ENCODE peak calls at places on chromosome 1, in seven cellular contexts. D, O, P, E, X, V and M are unnamed samples.

GRCh38 chr1:5970623-5971273 is 21.5 kb downstream of the NPHP4 start:
- ATAC-seq in P (no peak), D (no peak), V (no peak), E (no peak), O (no peak), X (no peak), M (no peak)

GRCh38 chr1:236303675-236304074 is 21.9 kb upstream of the ERO1B start:
- ATAC-seq in D (no peak), V (peak), E (no peak), O (no peak), X (peak), P (peak), M (no peak)

GRCh38 chr1:169892819-169893644 is 664 bp downstream of the SCYL3 start:
- ATAC-seq in E (no peak), D (peak), O (peak), X (peak), V (no peak), P (peak), M (peak)

GRCh38 chr1:224852901-224853568 is 76.4 kb upstream of the DNAH14 start:
- ATAC-seq in D (no peak), P (peak), O (peak), E (peak), X (peak), V (no peak), M (no peak)

GRCh38 chr1:171788696-171789095 is 7.2 kb downstream of the METTL13 start:
- ATAC-seq in E (no peak), X (no peak), V (peak), P (no peak), D (no peak), O (peak), M (no peak)

GRCh38 chr1:155133799-155134281 is 1.8 kb upstream of the SLC50A1 start:
- ATAC-seq in O (no peak), P (no peak), E (no peak), D (peak), X (no peak), V (no peak), M (no peak)

GRCh38 chr1:29256395-29256794 is 20.1 kb downstream of the PTPRU start:
- ATAC-seq in X (no peak), O (no peak), D (peak), V (peak), P (peak), E (peak), M (no peak)

GRCh38 chr1:241592273-241592958 is 47.8 kb downstream of the CHML start:
- ATAC-seq in V (peak), P (peak), X (no peak), E (peak), D (no peak), O (no peak), M (no peak)

GRCh38 chr1:181531441-181531840 is 48.1 kb downstream of the CACNA1E start:
- ATAC-seq in D (no peak), X (no peak), P (no peak), E (no peak), V (no peak), O (no peak), M (no peak)

GRCh38 chr1:180636138-180636537 is 4.3 kb downstream of the XPR1 start:
- ATAC-seq in O (no peak), X (no peak), D (no peak), P (no peak), E (no peak), V (no peak), M (no peak)

GRCh38 chr1:221753828-221754188 is 11.9 kb upstream of the DUSP10 start:
- ATAC-seq in E (no peak), D (no peak), X (no peak), P (no peak), O (no peak), V (peak), M (no peak)

GRCh38 chr1:244352156-244352830 is 99.4 kb downstream of the ADSS2 start:
- ATAC-seq in V (peak), D (no peak), E (no peak), O (no peak), X (no peak), P (no peak), M (no peak)

GRCh38 chr1:89274431-89274857 is 1.8 kb upstream of the GBP5 start:
- ATAC-seq in D (no peak), E (no peak), X (no peak), O (peak), V (peak), P (no peak), M (peak)

GRCh38 chr1:179816196-179816960 is 61.2 kb downstream of the TOR1AIP2 start:
- ATAC-seq in E (no peak), V (no peak), D (no peak), O (no peak), P (no peak), X (no peak), M (no peak)

GRCh38 chr1:2267051-2267830 is 39.1 kb downstream of the SKI start:
- ATAC-seq in P (no peak), D (no peak), E (no peak), X (no peak), V (no peak), O (no peak), M (no peak)

GRCh38 chr1:114131526-114132220 is 22.0 kb downstream of the SYT6 start:
- ATAC-seq in E (no peak), P (no peak), D (no peak), X (no peak), O (no peak), V (no peak), M (no peak)

GRCh38 chr1:112673589-112674439 is 645 bp upstream of the MOV10 start:
- ATAC-seq in V (peak), X (peak), O (peak), E (peak), P (peak), D (peak), M (peak)

GRCh38 chr1:169726851-169727250 is 7.0 kb downstream of the SELE start:
- ATAC-seq in V (no peak), D (no peak), X (no peak), O (no peak), P (no peak), E (no peak), M (no peak)

GRCh38 chr1:230282157-230282556 is 144.0 kb downstream of the PGBD5 start:
- ATAC-seq in V (no peak), X (no peak), P (no peak), D (no peak), E (no peak), O (no peak), M (no peak)

GRCh38 chr1:229058716-229059115 is 212.2 kb upstream of the RAB4A start:
- ATAC-seq in V (no peak), D (no peak), O (peak), E (no peak), P (no peak), X (no peak), M (no peak)

GRCh38 chr1:172273668-172274396 is 146.7 kb upstream of the C1orf105 start:
- ATAC-seq in D (no peak), X (no peak), P (no peak), V (peak), E (no peak), O (no peak), M (peak)

GRCh38 chr1:85118751-85119150 is 70.5 kb upstream of the MCOLN3 start:
- ATAC-seq in E (no peak), X (no peak), V (no peak), D (no peak), P (no peak), O (no peak), M (no peak)

GRCh38 chr1:239792157-239792556 is 299.5 kb upstream of the FMN2 start:
- ATAC-seq in X (no peak), V (no peak), D (no peak), P (no peak), O (no peak), E (peak), M (no peak)

GRCh38 chr1:110464340-110464739 is 13.4 kb downstream of the PROK1 start:
- ATAC-seq in V (no peak), X (no peak), D (no peak), O (no peak), P (no peak), E (peak), M (no peak)

GRCh38 chr1:115408489-115409002 is 70.5 kb upstream of the NGF start:
- ATAC-seq in X (no peak), O (no peak), V (no peak), P (no peak), E (no peak), D (no peak), M (no peak)

GRCh38 chr1:78038071-78038470 is 7.7 kb upstream of the GIPC2 start:
- ATAC-seq in O (no peak), V (no peak), P (no peak), X (no peak), D (peak), E (peak), M (no peak)

GRCh38 chr1:210332233-210332632 is 3.5 kb downstream of the HHAT start:
- ATAC-seq in V (no peak), D (no peak), E (no peak), O (no peak), P (no peak), X (no peak), M (no peak)

GRCh38 chr1:19124273-19124672 is 85.8 kb downstream of the UBR4 start:
- ATAC-seq in D (no peak), E (no peak), O (no peak), V (no peak), X (no peak), P (no peak), M (no peak)

GRCh38 chr1:62362952-62363325 is 43.7 kb upstream of the KANK4 start:
- ATAC-seq in V (no peak), E (no peak), P (no peak), O (no peak), X (no peak), D (no peak), M (no peak)

GRCh38 chr1:18926315-18927081 is 24.1 kb upstream of the ALDH4A1 start:
- ATAC-seq in O (peak), E (peak), P (peak), V (peak), X (peak), D (no peak), M (peak)

GRCh38 chr1:208183977-208184901 is 59.9 kb downstream of the PLXNA2 start:
- ATAC-seq in P (peak), E (peak), V (no peak), X (peak), O (peak), D (no peak), M (peak)

GRCh38 chr1:212816567-212817278 is 25.0 kb downstream of the TATDN3 start:
- ATAC-seq in O (no peak), D (peak), V (no peak), X (peak), P (no peak), E (peak), M (no peak)

GRCh38 chr1:46194641-46195179 is 3.5 kb downstream of the POMGNT1 start:
- ATAC-seq in V (no peak), X (no peak), O (no peak), E (no peak), D (no peak), P (no peak), M (no peak)

GRCh38 chr1:27060879-27061278 is 48.2 kb upstream of the TENT5B start:
- ATAC-seq in D (no peak), O (no peak), X (no peak), P (no peak), V (no peak), E (no peak), M (no peak)

GRCh38 chr1:230067871-230068814 is 1.1 kb downstream of the GALNT2 start:
- ATAC-seq in E (peak), P (peak), V (peak), X (peak), D (peak), O (peak), M (no peak)

GRCh38 chr1:32754282-32755097 is 51.9 kb upstream of the SYNC start:
- ATAC-seq in E (no peak), V (peak), X (peak), O (peak), P (no peak), D (no peak), M (peak)

GRCh38 chr1:175232335-175232734 is 39.8 kb upstream of the KIAA0040 start:
- ATAC-seq in X (no peak), P (no peak), E (no peak), V (no peak), O (no peak), D (no peak), M (no peak)

GRCh38 chr1:7770620-7770938 is 517 bp upstream of the VAMP3 start:
- ATAC-seq in P (peak), V (peak), E (peak), O (peak), X (no peak), D (no peak), M (peak)

DNA sequence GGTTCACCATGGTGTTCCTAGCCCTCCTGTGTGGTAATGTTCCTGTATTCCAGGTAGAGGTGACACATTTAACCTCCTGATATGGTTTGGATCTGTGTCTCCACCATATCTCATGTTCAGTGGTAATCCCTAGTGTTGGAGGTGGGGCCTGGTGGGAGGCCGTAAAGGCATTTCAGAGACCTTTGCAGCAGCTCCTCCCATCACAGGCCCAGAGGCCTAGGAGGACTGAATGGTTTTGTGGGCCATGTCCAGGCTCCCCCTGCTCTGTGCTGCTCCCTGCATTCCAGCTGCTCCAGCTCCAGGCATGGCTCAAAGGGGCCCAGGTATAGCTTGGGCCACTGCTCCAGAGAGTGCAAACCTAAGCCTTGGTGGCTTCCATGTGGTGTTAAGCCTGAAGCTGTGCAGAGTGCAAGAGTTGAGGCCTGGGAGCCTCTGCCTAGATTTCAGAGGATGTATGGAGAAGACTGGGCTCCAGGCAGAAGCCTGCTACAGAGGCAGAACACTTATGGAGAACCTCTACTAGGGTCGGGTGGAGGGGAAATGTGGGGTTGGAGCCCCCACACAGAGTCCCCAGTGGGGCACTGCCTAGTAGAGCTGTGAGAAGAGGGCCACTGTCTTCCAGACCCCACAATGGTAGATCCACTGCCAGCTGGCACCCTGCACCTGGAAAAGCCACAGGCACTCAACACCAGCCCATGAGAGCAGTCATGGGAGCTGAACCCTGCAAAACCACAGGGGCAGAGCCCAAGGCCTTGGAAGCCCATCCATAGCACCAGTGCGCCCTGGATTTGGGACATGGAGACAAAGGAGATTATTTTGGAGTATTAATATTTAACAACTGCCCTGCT is 10.0 kb downstream of the SELENBP1 start:
- ATAC-seq in O (no peak), D (no peak), E (no peak), P (no peak), X (peak), V (no peak), M (no peak)
- TF ChIP-seq POLR2A in O (no peak), D (no peak), E (no peak), P (no peak), X (no peak), V (no peak), M (no peak)

DNA sequence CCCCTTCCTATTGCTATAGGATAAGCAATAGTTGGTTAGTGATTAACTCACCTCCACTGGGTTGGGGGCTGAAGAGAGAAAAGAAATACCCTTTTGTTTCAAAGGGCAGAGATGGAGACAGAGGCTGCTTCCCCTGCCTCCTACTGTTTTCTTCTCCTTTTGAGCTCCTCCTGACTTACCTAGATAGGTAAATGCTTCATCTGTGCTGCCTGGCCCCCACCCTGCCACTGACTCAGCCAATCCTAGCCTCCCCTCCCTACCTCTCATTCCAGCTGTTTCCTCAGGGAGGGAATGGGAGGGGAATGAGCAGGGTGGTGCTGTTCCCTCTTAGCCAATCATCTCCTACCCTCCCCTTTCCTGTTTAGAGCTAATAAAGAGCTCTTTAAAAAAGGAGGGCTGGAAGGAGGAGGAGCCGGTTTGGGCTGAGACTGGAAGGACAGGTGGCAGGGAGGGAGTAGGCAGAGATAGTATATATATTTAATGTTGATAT is at the start of gene C1orf116:
- ATAC-seq in X (peak), V (no peak), E (peak), P (peak), O (peak), D (peak), M (no peak)
- TF ChIP-seq POLR2A in X (no peak), V (no peak), E (no peak), P (no peak), O (peak), D (no peak), M (no peak)

DNA sequence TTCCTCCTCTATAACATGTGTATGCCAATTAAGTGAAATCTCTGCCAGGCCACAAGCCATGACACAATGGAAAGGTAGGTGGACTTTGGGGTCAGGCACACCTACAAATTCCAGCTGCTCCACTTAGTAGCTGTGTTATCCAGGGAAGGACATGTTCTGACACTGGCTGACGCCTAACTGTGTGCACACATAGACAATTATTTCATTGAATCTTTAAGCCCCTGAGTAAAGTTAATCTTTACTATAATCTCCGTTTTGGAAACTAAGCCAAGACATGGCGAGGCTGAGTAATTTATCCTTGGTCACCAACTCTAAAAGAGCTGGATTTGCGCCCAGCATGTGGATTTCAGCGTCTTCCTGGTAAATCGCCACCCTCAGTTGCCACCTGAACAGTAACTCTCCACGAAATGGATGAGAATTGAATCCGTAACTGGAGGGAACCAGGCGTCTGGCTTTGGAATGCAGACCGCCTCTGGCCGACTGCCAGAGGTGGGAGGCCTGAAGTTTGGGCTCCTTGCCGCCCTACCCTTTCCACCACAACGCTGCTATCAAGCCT is 925 bp upstream of the SNRPE start:
- ATAC-seq in E (peak), O (no peak), V (no peak), D (peak), P (no peak), X (no peak), M (no peak)
- TF ChIP-seq POLR2A in E (no peak), O (no peak), V (no peak), D (peak), P (no peak), X (no peak), M (no peak)

GRCh38 chr1:23691499-23692307 is at the start of gene RPL11:
- ATAC-seq in O (peak), P (peak), V (peak), E (peak), X (peak), D (peak), M (peak)
- TF ChIP-seq POLR2A in O (peak), P (peak), V (peak), E (peak), X (peak), D (peak), M (peak)